ENCODE peak calls at places on chromosomes 16 and 17, in four cellular contexts. J is A549, G is heart left ventricle, C is stomach. D is an unnamed sample.

GRCh38 chr17:47804461-47804860 is 17.1 kb downstream of the OSBPL7 start:
- DNase-seq in J (no peak), G (no peak), C (peak), D (no peak)

GRCh38 chr17:1347681-1348318 is 52.2 kb downstream of the YWHAE start:
- DNase-seq in C (peak), G (peak), J (no peak), D (peak)

GRCh38 chr16:53827741-53828140 is 123.8 kb downstream of the FTO start:
- DNase-seq in C (no peak), G (no peak), J (no peak), D (no peak)

GRCh38 chr17:81064746-81065475 is 30.0 kb downstream of the BAIAP2 start:
- DNase-seq in G (no peak), J (no peak), C (peak), D (no peak)

GRCh38 chr17:65902831-65903549 is 288.9 kb downstream of the CEP112 start:
- DNase-seq in J (no peak), G (no peak), C (no peak), D (peak)

GRCh38 chr16:9366048-9366969 is 274.9 kb downstream of the HAPSTR1 start:
- DNase-seq in G (no peak), C (no peak), J (no peak), D (peak)

GRCh38 chr17:29074488-29074887 is 31.5 kb downstream of the PIPOX start:
- DNase-seq in C (no peak), J (no peak), G (peak), D (no peak)

GRCh38 chr16:49495596-49496355 is 122.2 kb downstream of the C16orf78 start:
- DNase-seq in C (no peak), G (no peak), J (no peak), D (no peak)

GRCh38 chr16:71345031-71345430 is 13.5 kb upstream of the CALB2 start:
- DNase-seq in G (no peak), C (no peak), J (no peak), D (no peak)

GRCh38 chr16:67516296-67517177 is 12.1 kb upstream of the RIPOR1 start:
- DNase-seq in J (peak), G (no peak), C (no peak), D (no peak)

GRCh38 chr16:66130296-66130910 is 236.1 kb upstream of the CDH5 start:
- DNase-seq in C (no peak), J (no peak), G (no peak), D (no peak)

GRCh38 chr16:89004209-89004831 is 27.3 kb upstream of the CBFA2T3 start:
- DNase-seq in G (peak), C (no peak), J (no peak), D (no peak)

GRCh38 chr17:15436399-15437369 is 30.7 kb downstream of the CDRT4 start:
- DNase-seq in C (peak), G (peak), J (peak), D (peak)

GRCh38 chr17:32881054-32881453 is 4.1 kb upstream of the MYO1D start:
- DNase-seq in C (no peak), G (no peak), J (no peak), D (no peak)

GRCh38 chr17:78759969-78760352 is 22.1 kb downstream of the CYTH1 start:
- DNase-seq in C (no peak), J (no peak), G (no peak), D (no peak)

GRCh38 chr17:57600092-57600491 is 145.0 kb downstream of the CCDC182 start:
- DNase-seq in G (no peak), J (no peak), C (no peak), D (no peak)

GRCh38 chr17:10114931-10115535 is 83.4 kb downstream of the GAS7 start:
- DNase-seq in G (peak), C (peak), J (peak), D (peak)

GRCh38 chr16:70602831-70603230 is 43.5 kb upstream of the IL34 start:
- DNase-seq in C (no peak), J (no peak), G (no peak), D (no peak)

GRCh38 chr17:42179335-42179734 is 1.6 kb downstream of the KCNH4 start:
- DNase-seq in J (no peak), C (no peak), G (no peak), D (no peak)

GRCh38 chr16:14263769-14264168 is 192.7 kb downstream of the MRTFB start:
- DNase-seq in C (no peak), J (no peak), G (no peak), D (no peak)

GRCh38 chr17:77306790-77307478 is 166.2 kb downstream of the SEC14L1 start:
- DNase-seq in J (peak), G (no peak), C (no peak), D (no peak)

GRCh38 chr17:80986816-80987480 is 4.7 kb upstream of the CHMP6 start:
- DNase-seq in C (no peak), G (peak), J (no peak), D (no peak)

GRCh38 chr17:49576906-49577650 is 1.4 kb downstream of the NXPH3 start:
- DNase-seq in G (no peak), C (no peak), J (no peak), D (no peak)

GRCh38 chr16:58025351-58026138 is at the start of gene MMP15:
- DNase-seq in G (peak), C (peak), J (peak), D (peak)

GRCh38 chr16:569445-570254 is at the start of gene PIGQ:
- DNase-seq in J (peak), G (peak), C (peak), D (peak)

GRCh38 chr17:37614391-37614790 is 5.2 kb upstream of the SYNRG start:
- DNase-seq in G (no peak), J (no peak), C (no peak), D (no peak)

GRCh38 chr16:12661656-12662172 is 142.0 kb downstream of the CPPED1 start:
- DNase-seq in J (peak), G (no peak), C (no peak), D (no peak)

GRCh38 chr16:81517630-81518438 is 73.2 kb downstream of the CMIP start:
- DNase-seq in C (no peak), G (no peak), J (no peak), D (no peak)

GRCh38 chr17:73096866-73097265 is 4.4 kb upstream of the SLC39A11 start:
- DNase-seq in G (no peak), J (no peak), C (no peak), D (no peak)

GRCh38 chr16:52497067-52497816 is 49.7 kb downstream of the TOX3 start:
- DNase-seq in G (no peak), C (no peak), J (no peak), D (no peak)

GRCh38 chr17:35373532-35373983 is at the start of gene SLFN11:
- DNase-seq in C (peak), G (peak), J (peak), D (peak)

GRCh38 chr16:79269211-79269863 is 331.2 kb downstream of the MAF start:
- DNase-seq in G (no peak), C (no peak), J (no peak), D (no peak)

GRCh38 chr17:59402760-59403159 is 71.3 kb downstream of the YPEL2 start:
- DNase-seq in G (no peak), J (no peak), C (no peak), D (no peak)

GRCh38 chr16:54397190-54397835 is 110.7 kb upstream of the IRX3 start:
- DNase-seq in G (no peak), J (no peak), C (no peak), D (no peak)

GRCh38 chr16:27199235-27199586 is 4.1 kb upstream of the KDM8 start:
- DNase-seq in G (no peak), C (no peak), J (no peak), D (no peak)

GRCh38 chr16:58425245-58425644 is 33.0 kb downstream of the GINS3 start:
- DNase-seq in G (no peak), C (no peak), J (no peak), D (no peak)

GRCh38 chr17:81890447-81891302 is 711 bp downstream of the ALYREF start:
- DNase-seq in C (no peak), G (no peak), J (no peak), D (no peak)

GRCh38 chr16:4433914-4434787 is 8.5 kb downstream of the DNAJA3 start:
- DNase-seq in J (no peak), C (no peak), G (no peak), D (no peak)
- TF ChIP-seq POLR2A in J (no peak), C (no peak), G (no peak), D (no peak)

DNA sequence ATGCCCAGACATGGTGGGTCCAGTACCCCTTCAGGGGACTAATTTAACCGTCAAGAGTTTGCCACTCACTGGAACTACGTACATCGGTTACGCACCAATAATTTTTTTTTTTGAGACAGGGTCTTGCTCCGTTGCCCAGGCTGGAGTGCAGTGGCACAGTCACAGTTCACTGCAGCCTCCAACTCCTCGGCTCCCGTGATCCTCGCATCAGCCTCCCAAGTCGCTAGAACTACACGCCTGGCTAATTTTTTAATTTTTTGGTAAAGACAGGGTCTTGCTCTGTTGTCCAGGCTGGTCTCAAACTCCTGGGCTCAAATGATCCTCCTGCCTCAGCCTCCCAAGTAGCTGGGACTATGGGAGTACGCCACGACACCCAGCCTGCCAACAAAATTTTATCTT is 15.6 kb downstream of the RPH3AL start:
- DNase-seq in C (no peak), G (no peak), J (no peak), D (no peak)
- TF ChIP-seq POLR2A in C (no peak), G (no peak), J (no peak), D (no peak)

DNA sequence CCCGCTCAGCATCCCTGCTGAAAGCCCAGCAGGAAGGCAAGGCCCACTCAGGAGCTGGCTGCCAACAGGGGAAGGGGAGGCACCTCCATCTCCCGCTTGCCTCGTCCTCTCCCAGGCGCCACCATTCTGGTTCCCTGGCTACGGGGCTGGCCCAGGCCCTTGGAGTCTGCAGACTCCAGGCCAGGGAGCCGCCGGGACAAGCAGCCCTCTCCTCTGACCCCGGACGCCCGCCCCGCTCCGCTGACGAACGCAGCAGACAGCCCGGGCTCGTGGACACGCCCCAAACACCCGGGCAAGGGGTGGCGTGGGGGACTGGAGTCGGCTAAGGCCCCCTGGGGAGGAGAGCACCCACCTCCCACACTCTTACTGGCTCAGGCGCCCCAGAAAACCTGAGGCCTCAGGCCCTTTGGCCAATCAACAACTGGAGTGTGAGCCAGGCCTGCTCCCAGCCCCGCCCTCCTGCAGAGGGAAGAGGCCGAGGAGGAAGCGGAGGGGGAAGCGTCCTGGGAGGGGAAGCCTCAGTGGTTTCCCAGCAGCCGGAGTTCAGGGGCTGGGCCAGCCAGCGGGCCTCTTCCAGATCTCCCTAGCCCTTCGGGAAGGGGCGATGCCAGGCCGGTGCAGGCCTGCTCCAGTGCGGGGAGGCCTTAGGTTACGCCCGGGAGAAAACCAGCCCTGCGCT is 4.2 kb downstream of the MNT start:
- DNase-seq in J (peak), C (peak), G (peak), D (peak)
- TF ChIP-seq POLR2A in J (peak), C (no peak), G (peak), D (peak)

DNA sequence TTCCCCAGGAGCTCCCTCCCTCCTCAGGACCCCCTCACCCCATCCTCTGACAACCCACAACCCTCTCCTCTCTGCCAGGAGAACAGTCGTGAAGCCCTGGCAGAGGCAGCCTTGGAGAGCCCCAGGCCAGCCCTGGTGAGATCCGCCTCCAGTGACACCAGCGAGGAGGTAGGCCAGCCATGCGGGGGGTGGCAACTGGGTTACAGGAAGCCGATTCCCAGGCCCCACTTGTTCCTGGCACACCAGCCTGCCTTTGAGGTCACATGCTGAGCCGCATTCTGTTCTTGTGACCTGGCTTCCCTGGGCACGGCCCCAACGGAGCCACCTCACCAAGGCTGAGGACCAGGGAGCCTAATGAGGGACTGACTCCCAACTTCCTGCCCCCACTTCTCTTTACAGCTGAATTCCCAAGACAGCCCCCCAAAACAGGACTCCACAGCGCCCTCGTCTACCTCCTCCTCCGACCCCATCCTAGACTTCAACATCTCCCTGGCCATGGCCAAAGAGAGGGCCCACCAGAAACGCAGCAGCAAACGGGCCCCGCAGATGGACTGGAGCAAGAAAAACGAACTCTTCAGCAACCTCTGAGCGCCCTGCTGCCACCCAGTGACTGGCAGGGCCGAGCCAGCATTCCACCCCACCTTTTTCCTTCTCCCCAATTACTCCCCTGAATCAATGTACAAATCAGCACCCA is 7.9 kb downstream of the NAT9 start:
- DNase-seq in J (no peak), C (peak), G (peak), D (peak)
- TF ChIP-seq POLR2A in J (no peak), C (no peak), G (peak), D (peak)

DNA sequence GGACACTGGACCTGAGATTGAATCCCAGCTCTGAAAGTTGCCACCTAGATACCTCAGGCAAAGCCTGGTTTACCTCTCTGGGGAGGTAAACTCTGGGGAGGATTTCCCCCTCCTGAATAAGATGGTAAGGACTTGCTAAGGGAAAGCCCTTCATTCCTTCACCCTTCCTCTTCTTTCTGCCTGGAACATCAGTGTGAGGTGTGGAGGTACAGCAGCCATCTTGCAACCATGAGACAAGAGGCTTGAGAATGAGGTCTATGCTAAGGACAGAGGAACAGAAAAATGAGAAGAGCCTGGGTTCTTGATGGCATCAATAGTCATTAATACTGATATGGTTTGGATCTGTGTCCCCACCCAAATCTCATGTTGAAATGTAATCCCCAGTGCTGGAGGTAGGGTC is 23.7 kb upstream of the ADCY9 start:
- DNase-seq in G (no peak), J (no peak), C (no peak), D (no peak)
- TF ChIP-seq POLR2A in G (no peak), J (no peak), C (no peak), D (no peak)

GRCh38 chr17:69141802-69142472 is at the start of gene ABCA6:
- DNase-seq in C (no peak), G (no peak), J (no peak), D (no peak)
- TF ChIP-seq POLR2A in C (no peak), G (peak), J (no peak), D (no peak)